ENCODE peak calls at places on chromosomes 16 and 17, in nine cellular contexts. One of them, this sample, is unnamed.

GRCh38 chr17:73465130-73465529 is 153.3 kb upstream of the CDC42EP4 start:
- DNase-seq in dorsolateral prefrontal cortex: no peak
- DNase-seq in germinal center: no peak
- DNase-seq in amygdala: no peak
- DNase-seq in thoracic aorta: no peak
- DNase-seq in NCI-H345: no peak
- DNase-seq in stimulated activated CD8-positive, alpha-beta memory T cell treated with anti-CD3 and anti-CD28 coated beads, Interleukin-4, amount 100 ng/mL, for 24 hours: no peak
- DNase-seq in hypothalamus: no peak
- DNase-seq in bronchial epithelial cell: no peak
- DNase-seq in this sample: no peak

GRCh38 chr17:4858880-4859260 is 25.7 kb downstream of the MINK1 start:
- DNase-seq in bronchial epithelial cell: peak
- DNase-seq in NCI-H345: no peak
- DNase-seq in thoracic aorta: peak
- DNase-seq in hypothalamus: no peak
- DNase-seq in germinal center: no peak
- DNase-seq in dorsolateral prefrontal cortex: peak
- DNase-seq in stimulated activated CD8-positive, alpha-beta memory T cell treated with anti-CD3 and anti-CD28 coated beads, Interleukin-4, amount 100 ng/mL, for 24 hours: no peak
- DNase-seq in amygdala: peak
- DNase-seq in this sample: no peak

GRCh38 chr16:48081656-48082055 is 74.1 kb downstream of the ABCC12 start:
- DNase-seq in amygdala: no peak
- DNase-seq in hypothalamus: no peak
- DNase-seq in germinal center: no peak
- DNase-seq in stimulated activated CD8-positive, alpha-beta memory T cell treated with anti-CD3 and anti-CD28 coated beads, Interleukin-4, amount 100 ng/mL, for 24 hours: no peak
- DNase-seq in bronchial epithelial cell: peak
- DNase-seq in thoracic aorta: no peak
- DNase-seq in NCI-H345: no peak
- DNase-seq in dorsolateral prefrontal cortex: no peak
- DNase-seq in this sample: no peak

GRCh38 chr16:78669994-78670393 is 570.5 kb downstream of the WWOX start:
- DNase-seq in bronchial epithelial cell: no peak
- DNase-seq in NCI-H345: no peak
- DNase-seq in dorsolateral prefrontal cortex: no peak
- DNase-seq in amygdala: no peak
- DNase-seq in thoracic aorta: no peak
- DNase-seq in hypothalamus: no peak
- DNase-seq in stimulated activated CD8-positive, alpha-beta memory T cell treated with anti-CD3 and anti-CD28 coated beads, Interleukin-4, amount 100 ng/mL, for 24 hours: no peak
- DNase-seq in germinal center: no peak
- DNase-seq in this sample: no peak

GRCh38 chr17:71200597-71200996 is 920.2 kb upstream of the SOX9 start:
- DNase-seq in bronchial epithelial cell: no peak
- DNase-seq in amygdala: no peak
- DNase-seq in hypothalamus: no peak
- DNase-seq in stimulated activated CD8-positive, alpha-beta memory T cell treated with anti-CD3 and anti-CD28 coated beads, Interleukin-4, amount 100 ng/mL, for 24 hours: no peak
- DNase-seq in thoracic aorta: no peak
- DNase-seq in germinal center: no peak
- DNase-seq in dorsolateral prefrontal cortex: no peak
- DNase-seq in NCI-H345: no peak
- DNase-seq in this sample: no peak

GRCh38 chr17:42266918-42267766 is 9.0 kb downstream of the STAT5B start:
- DNase-seq in thoracic aorta: no peak
- DNase-seq in bronchial epithelial cell: peak
- DNase-seq in amygdala: no peak
- DNase-seq in NCI-H345: no peak
- DNase-seq in germinal center: no peak
- DNase-seq in dorsolateral prefrontal cortex: no peak
- DNase-seq in hypothalamus: no peak
- DNase-seq in stimulated activated CD8-positive, alpha-beta memory T cell treated with anti-CD3 and anti-CD28 coated beads, Interleukin-4, amount 100 ng/mL, for 24 hours: no peak
- DNase-seq in this sample: no peak

GRCh38 chr17:2042355-2042929 is 620 bp downstream of the OVCA2 start:
- DNase-seq in bronchial epithelial cell: no peak
- DNase-seq in germinal center: no peak
- DNase-seq in thoracic aorta: no peak
- DNase-seq in hypothalamus: no peak
- DNase-seq in amygdala: no peak
- DNase-seq in dorsolateral prefrontal cortex: no peak
- DNase-seq in NCI-H345: peak
- DNase-seq in stimulated activated CD8-positive, alpha-beta memory T cell treated with anti-CD3 and anti-CD28 coated beads, Interleukin-4, amount 100 ng/mL, for 24 hours: no peak
- DNase-seq in this sample: no peak

GRCh38 chr16:77840623-77841274 is 52.4 kb downstream of the VAT1L start:
- DNase-seq in amygdala: no peak
- DNase-seq in hypothalamus: no peak
- DNase-seq in germinal center: no peak
- DNase-seq in NCI-H345: no peak
- DNase-seq in stimulated activated CD8-positive, alpha-beta memory T cell treated with anti-CD3 and anti-CD28 coated beads, Interleukin-4, amount 100 ng/mL, for 24 hours: no peak
- DNase-seq in bronchial epithelial cell: peak
- DNase-seq in thoracic aorta: no peak
- DNase-seq in dorsolateral prefrontal cortex: no peak
- DNase-seq in this sample: no peak

GRCh38 chr17:49963277-49963625 is 5.7 kb upstream of the DLX4 start:
- DNase-seq in germinal center: no peak
- DNase-seq in dorsolateral prefrontal cortex: no peak
- DNase-seq in thoracic aorta: no peak
- DNase-seq in stimulated activated CD8-positive, alpha-beta memory T cell treated with anti-CD3 and anti-CD28 coated beads, Interleukin-4, amount 100 ng/mL, for 24 hours: no peak
- DNase-seq in hypothalamus: no peak
- DNase-seq in amygdala: no peak
- DNase-seq in bronchial epithelial cell: no peak
- DNase-seq in NCI-H345: no peak
- DNase-seq in this sample: no peak

GRCh38 chr16:68756250-68757051 is 19.4 kb downstream of the CDH1 start:
- DNase-seq in germinal center: peak
- DNase-seq in hypothalamus: no peak
- DNase-seq in dorsolateral prefrontal cortex: no peak
- DNase-seq in bronchial epithelial cell: peak
- DNase-seq in stimulated activated CD8-positive, alpha-beta memory T cell treated with anti-CD3 and anti-CD28 coated beads, Interleukin-4, amount 100 ng/mL, for 24 hours: peak
- DNase-seq in thoracic aorta: no peak
- DNase-seq in amygdala: no peak
- DNase-seq in NCI-H345: peak
- DNase-seq in this sample: no peak